ENCODE peak calls at places on chromosomes 11 and 22, in nine cellular contexts. D is cardiac muscle cell, M is KBM-7, N is ELF-1, C is SW480, L is DMS153, A is cerebellar nuclear complex, P is left ventricle myocardium inferior, B is cardiac fibroblast. G is an unnamed sample.

GRCh38 chr22:21866821-21867527 is 471 bp downstream of the MAPK1 start:
- DNase-seq in B (no peak), M (peak), D (peak), N (peak), A (no peak), C (peak), L (no peak), P (peak), G (no peak)

GRCh38 chr11:11072067-11072466 is 214.2 kb upstream of the ZBED5 start:
- DNase-seq in D (no peak), B (no peak), M (no peak), N (peak), A (no peak), L (peak), C (no peak), P (no peak), G (no peak)

GRCh38 chr11:2194877-2195755 is 23.5 kb upstream of the TH start:
- DNase-seq in P (no peak), C (no peak), N (peak), B (peak), M (peak), L (no peak), A (no peak), D (peak), G (peak)

GRCh38 chr11:128208329-128209220 is 378.8 kb downstream of the ETS1 start:
- DNase-seq in B (peak), M (no peak), N (no peak), P (no peak), C (peak), D (no peak), L (no peak), A (no peak), G (no peak)

GRCh38 chr11:119641991-119642745 is 86.8 kb downstream of the NECTIN1 start:
- DNase-seq in L (no peak), M (peak), P (no peak), B (peak), D (peak), C (peak), N (peak), A (no peak), G (no peak)

GRCh38 chr11:61949169-61950034 is 749 bp upstream of the BEST1 start:
- DNase-seq in M (peak), A (peak), C (peak), L (peak), D (peak), P (peak), N (peak), B (peak), G (no peak)

GRCh38 chr22:26585104-26585790 is 4.7 kb downstream of the TPST2 start:
- DNase-seq in M (no peak), L (no peak), D (peak), A (no peak), P (peak), N (no peak), B (peak), C (no peak), G (no peak)

GRCh38 chr22:17237031-17237668 is 17.9 kb upstream of the ADA2 start:
- DNase-seq in D (no peak), M (peak), L (no peak), N (no peak), A (no peak), P (no peak), B (no peak), C (no peak), G (no peak)

GRCh38 chr11:47104337-47104950 is 72.2 kb downstream of the ARFGAP2 start:
- DNase-seq in N (peak), L (no peak), P (no peak), M (no peak), D (no peak), C (no peak), B (peak), A (no peak), G (peak)

GRCh38 chr11:119779195-119780071 is 50.4 kb upstream of the NECTIN1 start:
- DNase-seq in D (peak), L (no peak), M (no peak), B (no peak), P (peak), N (no peak), A (no peak), C (no peak), G (no peak)

GRCh38 chr11:60970369-60970774 is 1.1 kb upstream of the CD6 start:
- DNase-seq in P (peak), N (peak), M (peak), D (peak), A (no peak), B (peak), L (no peak), C (peak), G (peak)